ENCODE peak calls at places on chromosomes 1 and 21, in five cellular contexts. P is body of pancreas, Q is HepG2, M is adrenal gland, X is heart left ventricle. O is an unnamed sample. For H3K36me3, the result is how much of the 10 kb centered on the place peaks cover.

GRCh38 chr1:180266275-180267210 is 36.5 kb downstream of the LHX4 start:
- DNase-seq in X (no peak), Q (no peak), P (no peak), M (no peak), O (no peak)

GRCh38 chr1:201506573-201507567 is at the start of gene CSRP1:
- DNase-seq in M (peak), X (peak), Q (no peak), P (peak), O (peak)

GRCh38 chr1:186812560-186812959 is 16.2 kb upstream of the PLA2G4A start:
- DNase-seq in P (no peak), X (no peak), M (no peak), Q (no peak), O (no peak)

GRCh38 chr1:59393211-59394180 is 96.6 kb downstream of the FGGY start:
- DNase-seq in P (peak), Q (peak), X (peak), M (peak), O (peak)

GRCh38 chr21:46054031-46054430 is 43.9 kb upstream of the COL6A2 start:
- DNase-seq in Q (no peak), P (no peak), X (no peak), M (no peak), O (no peak)

GRCh38 chr1:47791879-47792608 is 205.1 kb downstream of the TRABD2B start:
- DNase-seq in Q (no peak), M (no peak), P (no peak), X (no peak), O (no peak)

GRCh38 chr1:174021611-174022079 is 512 bp downstream of the RC3H1 start:
- DNase-seq in Q (peak), P (peak), M (peak), X (peak), O (peak)

GRCh38 chr1:222053790-222054294 is 312.0 kb upstream of the DUSP10 start:
- DNase-seq in P (no peak), X (no peak), M (no peak), Q (no peak), O (no peak)

GRCh38 chr1:159911668-159912067 is 11.7 kb upstream of the CFAP45 start:
- DNase-seq in M (no peak), X (no peak), P (no peak), Q (no peak), O (no peak)

GRCh38 chr1:170284016-170284415 is 138.3 kb downstream of the NTMT2 start:
- DNase-seq in X (no peak), P (no peak), M (no peak), Q (no peak), O (no peak)

GRCh38 chr1:39965051-39965450 is 10.1 kb downstream of the MFSD2A start:
- DNase-seq in X (no peak), M (no peak), Q (no peak), P (no peak), O (no peak)

GRCh38 chr1:225508538-225509375 is 80.9 kb upstream of the LBR start:
- DNase-seq in P (peak), X (peak), M (peak), Q (peak), O (no peak)

GRCh38 chr1:68916227-68916853 is 419.5 kb upstream of the DEPDC1 start:
- DNase-seq in Q (no peak), X (no peak), M (peak), P (peak), O (no peak)

GRCh38 chr1:155466996-155467395 is 95.6 kb downstream of the ASH1L start:
- DNase-seq in X (no peak), M (no peak), P (no peak), Q (no peak), O (no peak)

GRCh38 chr1:234968470-234968869 is 160.2 kb downstream of the TOMM20 start:
- DNase-seq in M (no peak), P (peak), Q (no peak), X (no peak), O (no peak)

GRCh38 chr21:17513214-17514123 is 626 bp downstream of the CXADR start:
- DNase-seq in Q (peak), X (peak), M (peak), P (peak), O (no peak)

GRCh38 chr21:17527240-17527639 is 14.4 kb downstream of the CXADR start:
- DNase-seq in M (no peak), P (no peak), X (no peak), Q (peak), O (no peak)

GRCh38 chr1:2108213-2108876 is 58.1 kb downstream of the PRKCZ start:
- DNase-seq in X (no peak), M (no peak), P (no peak), Q (peak), O (peak)

GRCh38 chr1:25146382-25146855 is 85.9 kb downstream of the SYF2 start:
- DNase-seq in P (no peak), X (no peak), M (no peak), Q (no peak), O (no peak)

GRCh38 chr21:42834730-42835191 is 44.6 kb downstream of the WDR4 start:
- DNase-seq in M (peak), Q (no peak), X (no peak), P (no peak), O (no peak)

GRCh38 chr1:111878096-111878495 is 111.4 kb downstream of the KCND3 start:
- DNase-seq in X (no peak), M (no peak), Q (no peak), P (no peak), O (no peak)

GRCh38 chr1:201773764-201774163 is 55.2 kb upstream of the IPO9 start:
- DNase-seq in P (no peak), Q (no peak), M (no peak), X (no peak), O (no peak)

GRCh38 chr1:75202751-75203150 is 68.6 kb downstream of the LHX8 start:
- DNase-seq in M (no peak), Q (no peak), P (no peak), X (no peak), O (no peak)

GRCh38 chr1:17616731-17617279 is 77.3 kb downstream of the ARHGEF10L start:
- DNase-seq in X (no peak), Q (no peak), M (no peak), P (no peak), O (no peak)

GRCh38 chr1:207004931-207005830 is 27.4 kb downstream of the C1orf116 start:
- DNase-seq in P (peak), Q (peak), X (peak), M (peak), O (no peak)

GRCh38 chr1:195886000-195886399 is 722.2 kb downstream of the KCNT2 start:
- DNase-seq in Q (no peak), M (no peak), P (no peak), X (no peak), O (no peak)

GRCh38 chr1:32349211-32349708 is 13.0 kb downstream of the FAM229A start:
- DNase-seq in X (peak), M (peak), P (peak), Q (peak), O (no peak)

GRCh38 chr1:220207406-220207805 is 64.8 kb downstream of the RAB3GAP2 start:
- DNase-seq in M (no peak), P (no peak), Q (no peak), X (no peak), O (no peak)

GRCh38 chr1:152141971-152142584 is 16.9 kb downstream of the RPTN start:
- DNase-seq in Q (peak), M (peak), P (peak), X (peak), O (no peak)

DNA sequence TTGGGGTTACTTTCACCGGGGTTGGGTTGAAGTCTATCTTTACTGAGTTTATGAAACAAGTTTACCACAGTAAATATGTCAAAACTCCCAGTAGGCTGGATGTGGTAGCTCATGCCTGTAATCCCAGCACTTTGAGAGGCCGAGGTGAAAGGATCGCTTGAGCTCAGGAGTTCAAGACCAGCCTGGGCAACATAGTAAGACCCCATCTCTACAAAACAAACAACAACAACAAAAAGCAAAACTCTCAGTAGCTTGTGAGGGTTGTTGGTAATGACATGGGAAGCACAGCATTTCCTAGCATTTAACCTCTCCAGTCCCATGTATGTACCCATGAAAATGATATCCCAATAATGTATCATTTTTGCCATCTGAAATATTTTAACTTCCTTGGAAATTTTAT is 34.7 kb downstream of the GJA5 start:
- DNase-seq in P (no peak), X (no peak), M (no peak), Q (no peak), O (no peak)
- TF ChIP-seq POLR2A in P (no peak), X (no peak), M (no peak), Q (no peak), O (no peak)

GRCh38 chr1:231896806-231897205 is 270.2 kb downstream of the DISC1 start:
- DNase-seq in P (no peak), X (no peak), M (no peak), Q (no peak), O (no peak)

GRCh38 chr1:231893400-231894102 is 267.0 kb downstream of the DISC1 start:
- DNase-seq in P (no peak), M (no peak), X (no peak), Q (no peak), O (no peak)

GRCh38 chr1:231899713-231900112 is 273.1 kb downstream of the DISC1 start:
- DNase-seq in Q (no peak), M (no peak), X (no peak), P (no peak), O (no peak)

GRCh38 chr1:231903586-231904081 is 277.0 kb downstream of the DISC1 start:
- DNase-seq in P (no peak), M (no peak), X (no peak), Q (no peak), O (no peak)

DNA sequence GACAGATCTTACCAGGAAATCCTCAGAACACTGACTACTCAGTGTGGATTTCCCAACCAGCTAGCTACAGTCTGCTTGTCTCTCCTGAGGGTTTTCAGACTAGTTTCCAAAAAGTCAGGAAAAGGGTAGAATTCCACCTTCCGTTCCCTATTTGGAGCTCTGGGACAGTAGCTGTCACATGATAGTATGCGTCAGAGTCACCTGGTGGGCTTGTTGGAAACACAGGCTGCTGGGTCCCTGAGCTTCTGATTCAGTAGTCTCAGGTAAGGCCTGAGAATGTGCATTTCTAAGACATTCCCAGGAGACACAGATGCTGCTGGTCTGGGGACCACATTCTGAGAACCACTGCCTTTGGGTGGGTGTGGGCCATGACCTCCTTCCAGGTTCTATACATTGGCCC is 272.5 kb downstream of the DISC1 start:
- DNase-seq in X (no peak), M (no peak), P (no peak), Q (no peak), O (no peak)
- H3K36me3 ChIP-seq in X (under half), M (under half), P (under half), Q (under half), O (under half)

GRCh38 chr1:11735531-11735853 is 444 bp upstream of the AGTRAP start:
- DNase-seq in X (no peak), Q (no peak), P (no peak), M (no peak), O (no peak)

GRCh38 chr1:11735854-11736745 is at the start of gene AGTRAP:
- DNase-seq in M (peak), Q (peak), P (peak), X (peak), O (peak)

GRCh38 chr1:11738783-11739182 is 2.8 kb downstream of the AGTRAP start:
- DNase-seq in X (no peak), P (no peak), Q (no peak), M (no peak), O (no peak)

GRCh38 chr1:11738096-11738495 is 2.2 kb downstream of the AGTRAP start:
- DNase-seq in Q (no peak), X (no peak), P (no peak), M (no peak), O (no peak)

GRCh38 chr1:11736746-11737639 is 1.1 kb downstream of the AGTRAP start:
- DNase-seq in X (peak), Q (peak), P (peak), M (peak), O (no peak)
- TF ChIP-seq POLR2A in X (no peak), Q (peak), P (peak), M (peak), O (no peak)

GRCh38 chr1:3379934-3380333 is 74.5 kb upstream of the ARHGEF16 start:
- DNase-seq in X (no peak), M (no peak), P (no peak), Q (no peak), O (no peak)

GRCh38 chr1:3383679-3384078 is 70.8 kb upstream of the ARHGEF16 start:
- DNase-seq in Q (no peak), M (no peak), P (no peak), X (no peak), O (no peak)

GRCh38 chr1:3380465-3380864 is 74.0 kb upstream of the ARHGEF16 start:
- DNase-seq in X (no peak), M (no peak), Q (no peak), P (no peak), O (no peak)

GRCh38 chr1:3384407-3384806 is 70.1 kb upstream of the ARHGEF16 start:
- DNase-seq in X (no peak), P (no peak), Q (no peak), M (no peak), O (no peak)

DNA sequence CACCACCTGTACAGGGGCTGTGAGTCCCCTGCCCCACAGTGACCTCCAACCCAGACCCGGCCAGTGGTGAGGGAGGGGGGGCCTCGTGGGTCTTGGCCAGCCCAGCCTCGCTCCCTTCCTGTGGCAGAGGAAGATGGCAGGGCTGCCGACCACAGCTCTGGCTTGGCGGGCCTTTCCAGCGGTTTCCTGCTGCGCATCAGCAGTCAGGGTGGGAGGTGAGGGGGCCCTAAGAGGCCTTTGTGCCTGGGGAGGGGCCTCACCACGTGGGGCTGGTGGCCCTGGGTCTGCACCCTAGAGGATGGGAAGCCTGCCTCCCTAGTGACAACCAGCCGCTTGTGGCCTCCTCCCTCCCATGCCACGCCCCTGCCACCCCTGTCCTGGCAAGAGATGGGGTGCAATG is 72.6 kb upstream of the ARHGEF16 start:
- DNase-seq in P (no peak), Q (no peak), X (no peak), M (no peak), O (no peak)
- H3K36me3 ChIP-seq in P (under half), Q (under half), X (under half), M (under half), O (under half)

GRCh38 chr1:28232558-28233263 is at the start of gene DNAJC8:
- DNase-seq in M (peak), Q (peak), P (peak), X (peak), O (peak)
- TF ChIP-seq POLR2A in M (peak), Q (peak), P (peak), X (peak), O (peak)

GRCh38 chr21:44854664-44855446 is 18.6 kb downstream of the PTTG1IP start:
- DNase-seq in X (no peak), P (no peak), M (no peak), Q (no peak), O (no peak)

GRCh38 chr21:44854391-44854663 is 19.2 kb downstream of the PTTG1IP start:
- DNase-seq in Q (no peak), X (no peak), P (no peak), M (no peak), O (no peak)

GRCh38 chr21:44855572-44855971 is 17.9 kb downstream of the PTTG1IP start:
- DNase-seq in P (no peak), X (no peak), M (no peak), Q (no peak), O (no peak)

GRCh38 chr21:44857127-44857892 is 16.2 kb downstream of the PTTG1IP start:
- DNase-seq in P (no peak), X (no peak), Q (no peak), M (no peak), O (no peak)

DNA sequence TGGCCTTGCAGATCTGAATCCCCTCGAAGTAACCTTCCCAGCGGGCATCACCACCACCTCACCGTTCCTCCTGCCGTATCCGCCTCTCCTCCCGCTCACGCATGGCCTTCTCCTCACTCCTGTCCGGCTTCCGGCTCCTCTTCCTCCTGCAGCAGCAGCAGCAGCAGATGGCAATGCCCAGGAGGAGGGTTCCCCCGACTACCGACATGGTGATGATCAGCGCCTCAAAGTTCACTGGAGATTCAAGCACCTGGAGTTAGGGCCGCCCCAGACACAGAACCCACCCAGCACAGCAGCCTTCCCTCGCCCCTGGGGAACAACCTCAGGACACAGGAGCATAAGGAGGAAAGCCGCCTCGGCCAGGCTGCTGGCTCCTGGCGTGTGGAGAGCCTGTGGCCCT is 17.4 kb downstream of the PTTG1IP start:
- DNase-seq in M (no peak), X (no peak), P (no peak), Q (no peak), O (no peak)
- H3K36me3 ChIP-seq in M (half or more), X (half or more), P (under half), Q (half or more), O (half or more)